ENCODE peak calls at places on chromosomes 3 and 15, in seven cellular contexts. H, U, E, S, Z, C and J are unnamed samples.

GRCh38 chr3:123367467-123368154 is 81.3 kb downstream of the ADCY5 start:
- DNase-seq in E (no peak), H (no peak), S (no peak), Z (no peak), U (no peak), C (no peak), J (no peak)

GRCh38 chr15:68199340-68199739 is 5.8 kb downstream of the CALML4 start:
- DNase-seq in Z (no peak), C (no peak), U (no peak), S (no peak), H (no peak), E (no peak), J (no peak)

GRCh38 chr3:114057011-114057347 is 442 bp downstream of the QTRT2 start:
- DNase-seq in E (no peak), C (no peak), S (no peak), Z (no peak), H (no peak), U (no peak), J (no peak)

GRCh38 chr3:198071602-198072285 is 111.7 kb downstream of the LMLN start:
- DNase-seq in S (no peak), H (no peak), Z (no peak), U (no peak), E (peak), C (peak), J (no peak)

GRCh38 chr3:66200147-66200546 is 20.7 kb upstream of the SLC25A26 start:
- DNase-seq in Z (no peak), S (no peak), E (no peak), H (no peak), U (no peak), C (no peak), J (no peak)

GRCh38 chr15:38768970-38769369 is 204.4 kb upstream of the RASGRP1 start:
- DNase-seq in U (no peak), S (no peak), E (no peak), Z (peak), H (no peak), C (peak), J (peak)

GRCh38 chr3:53083496-53083895 is 37.6 kb upstream of the SFMBT1 start:
- DNase-seq in U (no peak), S (no peak), H (no peak), Z (peak), C (peak), E (no peak), J (peak)

GRCh38 chr3:65559643-65560042 is 479.1 kb downstream of the MAGI1 start:
- DNase-seq in Z (no peak), C (no peak), S (no peak), U (no peak), H (no peak), E (no peak), J (no peak)

GRCh38 chr3:52636673-52637072 is 49.0 kb downstream of the PBRM1 start:
- DNase-seq in H (peak), U (no peak), Z (no peak), C (no peak), S (no peak), E (no peak), J (peak)

GRCh38 chr3:171365489-171365888 is 94.7 kb downstream of the TNIK start:
- DNase-seq in C (no peak), Z (no peak), S (no peak), E (no peak), U (no peak), H (peak), J (peak)

GRCh38 chr3:197181751-197182150 is 116.7 kb downstream of the DLG1 start:
- DNase-seq in U (no peak), Z (peak), H (no peak), C (no peak), E (no peak), S (no peak), J (peak)

GRCh38 chr15:64635486-64635815 is 139.9 kb downstream of the RBPMS2 start:
- DNase-seq in U (no peak), C (peak), S (no peak), H (no peak), Z (peak), E (no peak), J (peak)

GRCh38 chr3:187104956-187105355 is 34.3 kb downstream of the RPL39L start:
- DNase-seq in U (no peak), H (no peak), C (no peak), E (no peak), S (no peak), Z (no peak), J (peak)

GRCh38 chr15:85753791-85754452 is 40.8 kb downstream of the KLHL25 start:
- DNase-seq in E (no peak), H (no peak), Z (no peak), C (no peak), S (no peak), U (peak), J (no peak)

GRCh38 chr15:51132384-51133139 is 37.9 kb upstream of the TNFAIP8L3 start:
- DNase-seq in H (no peak), U (no peak), Z (peak), S (no peak), E (no peak), C (peak), J (peak)

GRCh38 chr3:36525115-36525711 is 144.9 kb downstream of the STAC start:
- DNase-seq in S (no peak), U (no peak), E (no peak), Z (no peak), C (peak), H (no peak), J (peak)

GRCh38 chr3:49903451-49904424 is at the start of gene MST1R:
- DNase-seq in Z (peak), E (peak), C (peak), S (peak), H (no peak), U (peak), J (no peak)

GRCh38 chr3:79973482-79973881 is 205.7 kb upstream of the ROBO1 start:
- DNase-seq in U (no peak), H (no peak), E (no peak), C (no peak), Z (no peak), S (no peak), J (no peak)

GRCh38 chr15:62618432-62618831 is 424.1 kb upstream of the TPM1 start:
- DNase-seq in C (peak), H (no peak), Z (no peak), S (no peak), E (no peak), U (no peak), J (peak)

GRCh38 chr3:30970183-30970582 is 75.7 kb upstream of the GADL1 start:
- DNase-seq in U (no peak), C (peak), E (no peak), H (peak), S (no peak), Z (no peak), J (peak)

GRCh38 chr3:39329493-39329892 is at the start of gene CCR8:
- DNase-seq in S (no peak), Z (no peak), H (no peak), E (no peak), U (no peak), C (no peak), J (no peak)

GRCh38 chr15:27222479-27222878 is 251.5 kb downstream of the GABRG3 start:
- DNase-seq in E (no peak), U (no peak), S (no peak), C (peak), Z (no peak), H (peak), J (peak)

GRCh38 chr3:104988491-104988890 is 378.2 kb upstream of the ALCAM start:
- DNase-seq in E (no peak), C (no peak), U (no peak), H (no peak), S (no peak), Z (no peak), J (no peak)

GRCh38 chr15:86163771-86164170 is 84.1 kb downstream of the AGBL1 start:
- DNase-seq in Z (no peak), H (no peak), C (peak), S (no peak), U (no peak), E (no peak), J (no peak)